ENCODE peak calls at places on chromosome 14, in eight cellular contexts. One of them, this sample, is unnamed.
A peak's percentile ranks its signal among the peaks of the same experiment; 100 is the strongest.

GRCh38 chr14:77003960-77004710 is 24.4 kb downstream of the IRF2BPL start:
- DNase-seq in mucosa of descending colon: no peak
- DNase-seq in heart left ventricle: peak; percentile 6
- DNase-seq in epithelial cell of esophagus: peak; percentile 47
- DNase-seq in cardiac muscle cell: peak; percentile 55
- DNase-seq in HFFc6: peak; percentile 25
- DNase-seq in endothelial cell: no peak
- DNase-seq in lung: peak; percentile 71
- DNase-seq in this sample: no peak

GRCh38 chr14:93906341-93907329 is 20.5 kb upstream of the FAM181A start:
- DNase-seq in mucosa of descending colon: peak; percentile 66
- DNase-seq in heart left ventricle: peak; percentile 43
- DNase-seq in epithelial cell of esophagus: peak; percentile 67
- DNase-seq in cardiac muscle cell: peak; percentile 52
- DNase-seq in HFFc6: peak; percentile 16
- DNase-seq in endothelial cell: peak; percentile 67
- DNase-seq in lung: peak; percentile 68
- DNase-seq in this sample: no peak

GRCh38 chr14:78917462-78917861 is 747.3 kb downstream of the NRXN3 start:
- DNase-seq in mucosa of descending colon: no peak
- DNase-seq in heart left ventricle: no peak
- DNase-seq in epithelial cell of esophagus: peak; percentile 26
- DNase-seq in cardiac muscle cell: no peak
- DNase-seq in HFFc6: no peak
- DNase-seq in endothelial cell: no peak
- DNase-seq in lung: no peak
- DNase-seq in this sample: no peak

GRCh38 chr14:102917469-102918211 is 4.8 kb upstream of the AMN start:
- DNase-seq in mucosa of descending colon: peak; percentile 73
- DNase-seq in heart left ventricle: peak; percentile 67
- DNase-seq in epithelial cell of esophagus: peak; percentile 31
- DNase-seq in cardiac muscle cell: peak; percentile 54
- DNase-seq in HFFc6: no peak
- DNase-seq in endothelial cell: peak; percentile 78
- DNase-seq in lung: no peak
- DNase-seq in this sample: no peak

GRCh38 chr14:99346470-99347080 is 74.6 kb upstream of the BCL11B start:
- DNase-seq in mucosa of descending colon: no peak
- DNase-seq in heart left ventricle: no peak
- DNase-seq in epithelial cell of esophagus: no peak
- DNase-seq in cardiac muscle cell: no peak
- DNase-seq in HFFc6: no peak
- DNase-seq in endothelial cell: no peak
- DNase-seq in lung: no peak
- DNase-seq in this sample: no peak

GRCh38 chr14:98900236-98900635 is 371.8 kb downstream of the BCL11B start:
- DNase-seq in mucosa of descending colon: no peak
- DNase-seq in heart left ventricle: no peak
- DNase-seq in epithelial cell of esophagus: no peak
- DNase-seq in cardiac muscle cell: no peak
- DNase-seq in HFFc6: no peak
- DNase-seq in endothelial cell: no peak
- DNase-seq in lung: no peak
- DNase-seq in this sample: no peak

GRCh38 chr14:89773644-89774316 is 180.8 kb downstream of the EFCAB11 start:
- DNase-seq in mucosa of descending colon: peak; percentile 44
- DNase-seq in heart left ventricle: peak; percentile 45
- DNase-seq in epithelial cell of esophagus: peak; percentile 61
- DNase-seq in cardiac muscle cell: peak; percentile 41
- DNase-seq in HFFc6: no peak
- DNase-seq in endothelial cell: peak; percentile 9
- DNase-seq in lung: peak; percentile 33
- DNase-seq in this sample: peak; percentile 79

GRCh38 chr14:81676395-81676794 is 142.7 kb upstream of the SEL1L start:
- DNase-seq in mucosa of descending colon: no peak
- DNase-seq in heart left ventricle: no peak
- DNase-seq in epithelial cell of esophagus: no peak
- DNase-seq in cardiac muscle cell: no peak
- DNase-seq in HFFc6: no peak
- DNase-seq in endothelial cell: no peak
- DNase-seq in lung: no peak
- DNase-seq in this sample: no peak

GRCh38 chr14:52003324-52003723 is 14.0 kb downstream of the RTRAF start:
- DNase-seq in mucosa of descending colon: no peak
- DNase-seq in heart left ventricle: no peak
- DNase-seq in epithelial cell of esophagus: no peak
- DNase-seq in cardiac muscle cell: peak; percentile 88
- DNase-seq in HFFc6: no peak
- DNase-seq in endothelial cell: no peak
- DNase-seq in lung: no peak
- DNase-seq in this sample: no peak

GRCh38 chr14:31884776-31885379 is 192.2 kb upstream of the ARHGAP5 start:
- DNase-seq in mucosa of descending colon: no peak
- DNase-seq in heart left ventricle: no peak
- DNase-seq in epithelial cell of esophagus: peak; percentile 74
- DNase-seq in cardiac muscle cell: peak; percentile 13
- DNase-seq in HFFc6: no peak
- DNase-seq in endothelial cell: no peak
- DNase-seq in lung: no peak
- DNase-seq in this sample: no peak

GRCh38 chr14:24900281-24900868 is 149.6 kb downstream of the STXBP6 start:
- DNase-seq in mucosa of descending colon: no peak
- DNase-seq in heart left ventricle: no peak
- DNase-seq in epithelial cell of esophagus: no peak
- DNase-seq in cardiac muscle cell: peak; percentile 65
- DNase-seq in HFFc6: peak; percentile 72
- DNase-seq in endothelial cell: no peak
- DNase-seq in lung: no peak
- DNase-seq in this sample: no peak

DNA sequence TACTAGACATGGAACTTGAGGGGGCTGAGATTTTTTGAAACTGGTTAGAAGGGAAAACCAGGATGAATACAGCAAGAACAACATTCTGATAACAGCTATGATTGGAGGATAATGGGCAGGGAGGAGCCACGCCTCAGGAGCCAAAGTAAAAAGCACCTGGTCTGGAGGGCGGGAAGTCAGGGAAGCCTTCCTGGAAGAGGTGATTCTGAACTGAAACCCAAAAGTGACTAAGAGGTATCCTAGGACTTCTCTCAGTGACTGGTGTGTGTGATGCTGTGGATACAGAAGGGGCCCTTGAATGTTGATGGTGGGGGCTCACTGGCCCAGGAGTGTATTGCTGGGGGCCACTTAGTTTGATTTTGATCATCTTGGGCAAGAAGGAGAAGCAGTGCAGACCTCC is 18.8 kb upstream of the GPR68 start:
- DNase-seq in mucosa of descending colon: no peak
- DNase-seq in heart left ventricle: no peak
- DNase-seq in epithelial cell of esophagus: no peak
- DNase-seq in cardiac muscle cell: no peak
- DNase-seq in HFFc6: no peak
- DNase-seq in endothelial cell: no peak
- DNase-seq in lung: no peak
- DNase-seq in this sample: no peak
- TF ChIP-seq CTCF in mucosa of descending colon: no peak
- TF ChIP-seq CTCF in heart left ventricle: no peak
- TF ChIP-seq CTCF in epithelial cell of esophagus: no peak
- TF ChIP-seq CTCF in cardiac muscle cell: no peak
- TF ChIP-seq CTCF in HFFc6: no peak
- TF ChIP-seq CTCF in endothelial cell: no peak
- TF ChIP-seq CTCF in lung: no peak
- TF ChIP-seq CTCF in this sample: no peak

DNA sequence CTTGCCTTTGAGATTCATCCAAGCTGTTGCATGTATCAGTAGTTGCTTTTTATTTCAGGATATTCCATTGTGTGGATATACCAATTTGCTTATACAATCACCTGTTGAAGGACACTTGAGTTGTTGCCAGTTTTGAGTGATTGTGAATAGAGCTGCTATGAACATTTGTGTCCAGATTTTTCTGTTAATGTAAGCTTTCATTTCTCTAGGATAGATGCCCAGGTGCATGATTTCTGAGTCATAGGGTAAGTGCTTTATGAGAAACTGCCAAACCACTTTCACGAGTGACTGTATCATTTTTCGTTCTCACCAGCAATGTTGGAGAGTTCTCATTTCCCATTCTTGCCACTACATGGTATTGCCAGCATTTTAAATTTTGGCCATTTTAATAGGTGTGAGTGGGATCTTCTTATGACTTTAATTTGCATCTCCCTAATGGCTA is 434.6 kb upstream of the RGS6 start:
- DNase-seq in mucosa of descending colon: no peak
- DNase-seq in heart left ventricle: no peak
- DNase-seq in epithelial cell of esophagus: peak; percentile 63
- DNase-seq in cardiac muscle cell: peak; percentile 23
- DNase-seq in HFFc6: peak; percentile 25
- DNase-seq in endothelial cell: no peak
- DNase-seq in lung: no peak
- DNase-seq in this sample: no peak
- TF ChIP-seq CTCF in mucosa of descending colon: no peak
- TF ChIP-seq CTCF in heart left ventricle: no peak
- TF ChIP-seq CTCF in epithelial cell of esophagus: no peak
- TF ChIP-seq CTCF in cardiac muscle cell: no peak
- TF ChIP-seq CTCF in HFFc6: no peak
- TF ChIP-seq CTCF in endothelial cell: no peak
- TF ChIP-seq CTCF in lung: no peak
- TF ChIP-seq CTCF in this sample: no peak

DNA sequence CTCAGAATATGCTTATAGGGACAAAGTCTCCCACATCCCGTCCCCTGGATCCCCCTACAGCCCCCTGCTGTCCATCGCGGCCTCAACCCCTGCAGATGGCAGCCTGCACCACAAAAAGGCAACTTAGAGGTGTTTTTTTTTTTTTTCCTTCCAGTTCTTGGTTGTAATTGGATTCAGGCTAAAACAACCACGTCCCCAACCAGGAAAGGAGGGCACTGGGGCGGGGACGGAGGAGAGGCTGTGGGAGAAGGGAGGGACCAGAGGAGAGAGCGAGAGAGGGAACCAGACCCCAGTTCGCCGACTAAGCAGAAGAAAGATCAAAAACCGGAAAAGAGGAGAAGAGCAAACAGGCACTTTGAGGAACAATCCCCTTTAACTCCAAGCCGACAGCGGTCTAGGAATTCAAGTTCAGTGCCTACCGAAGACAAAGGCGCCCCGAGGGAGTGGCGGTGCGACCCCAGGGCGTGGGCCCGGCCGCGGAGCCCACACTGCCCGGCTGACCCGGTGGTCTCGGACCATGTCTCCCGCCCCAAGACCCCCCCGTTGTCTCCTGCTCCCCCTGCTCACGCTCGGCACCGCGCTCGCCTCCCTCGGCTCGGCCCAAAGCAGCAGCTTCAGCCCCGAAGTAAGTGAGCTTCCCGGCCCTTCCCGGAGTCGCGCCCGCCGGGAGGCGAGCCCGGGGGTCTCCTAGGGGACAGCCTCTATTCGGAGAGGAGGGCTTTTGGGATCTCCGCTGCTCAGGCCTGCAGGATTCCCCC is at the start of gene MMP14:
- DNase-seq in mucosa of descending colon: peak; percentile 81
- DNase-seq in heart left ventricle: peak; percentile 87
- DNase-seq in epithelial cell of esophagus: peak; percentile 74
- DNase-seq in cardiac muscle cell: peak; percentile 95
- DNase-seq in HFFc6: peak; percentile 79
- DNase-seq in endothelial cell: peak; percentile 56
- DNase-seq in lung: peak; percentile 76
- DNase-seq in this sample: peak; percentile 90
- TF ChIP-seq CTCF in mucosa of descending colon: no peak
- TF ChIP-seq CTCF in heart left ventricle: peak; percentile 44
- TF ChIP-seq CTCF in epithelial cell of esophagus: peak; percentile 36
- TF ChIP-seq CTCF in cardiac muscle cell: peak; percentile 67
- TF ChIP-seq CTCF in HFFc6: peak; percentile 71
- TF ChIP-seq CTCF in endothelial cell: no peak
- TF ChIP-seq CTCF in lung: no peak
- TF ChIP-seq CTCF in this sample: peak; percentile 66

DNA sequence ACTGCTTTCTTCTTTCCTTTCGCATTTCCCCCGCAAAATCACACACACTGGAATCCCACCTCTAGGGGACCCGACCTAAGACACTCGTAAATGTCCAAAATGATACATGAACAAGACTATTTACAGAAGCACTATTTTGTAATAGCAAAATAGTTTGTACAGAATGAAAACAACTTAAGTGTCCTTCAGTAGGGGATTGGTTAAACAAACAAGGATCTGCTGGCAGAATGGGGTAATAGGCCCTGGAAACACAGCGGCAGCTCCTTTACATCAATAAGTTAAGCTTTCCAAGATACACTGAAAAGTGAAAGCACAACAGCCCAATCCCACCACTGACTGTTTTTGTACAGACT is 48.8 kb downstream of the LTBP2 start:
- DNase-seq in mucosa of descending colon: no peak
- DNase-seq in heart left ventricle: no peak
- DNase-seq in epithelial cell of esophagus: no peak
- DNase-seq in cardiac muscle cell: peak; percentile 50
- DNase-seq in HFFc6: no peak
- DNase-seq in endothelial cell: no peak
- DNase-seq in lung: no peak
- DNase-seq in this sample: no peak
- TF ChIP-seq CTCF in mucosa of descending colon: no peak
- TF ChIP-seq CTCF in heart left ventricle: no peak
- TF ChIP-seq CTCF in epithelial cell of esophagus: no peak
- TF ChIP-seq CTCF in cardiac muscle cell: no peak
- TF ChIP-seq CTCF in HFFc6: no peak
- TF ChIP-seq CTCF in endothelial cell: no peak
- TF ChIP-seq CTCF in lung: no peak
- TF ChIP-seq CTCF in this sample: no peak

GRCh38 chr14:72292689-72293024 is 360.4 kb downstream of the RGS6 start:
- DNase-seq in mucosa of descending colon: no peak
- DNase-seq in heart left ventricle: no peak
- DNase-seq in epithelial cell of esophagus: no peak
- DNase-seq in cardiac muscle cell: no peak
- DNase-seq in HFFc6: no peak
- DNase-seq in endothelial cell: no peak
- DNase-seq in lung: no peak
- DNase-seq in this sample: no peak
- TF ChIP-seq CTCF in mucosa of descending colon: no peak
- TF ChIP-seq CTCF in heart left ventricle: no peak
- TF ChIP-seq CTCF in epithelial cell of esophagus: no peak
- TF ChIP-seq CTCF in cardiac muscle cell: no peak
- TF ChIP-seq CTCF in HFFc6: peak; percentile 41
- TF ChIP-seq CTCF in endothelial cell: peak; percentile 8
- TF ChIP-seq CTCF in lung: no peak
- TF ChIP-seq CTCF in this sample: no peak

DNA sequence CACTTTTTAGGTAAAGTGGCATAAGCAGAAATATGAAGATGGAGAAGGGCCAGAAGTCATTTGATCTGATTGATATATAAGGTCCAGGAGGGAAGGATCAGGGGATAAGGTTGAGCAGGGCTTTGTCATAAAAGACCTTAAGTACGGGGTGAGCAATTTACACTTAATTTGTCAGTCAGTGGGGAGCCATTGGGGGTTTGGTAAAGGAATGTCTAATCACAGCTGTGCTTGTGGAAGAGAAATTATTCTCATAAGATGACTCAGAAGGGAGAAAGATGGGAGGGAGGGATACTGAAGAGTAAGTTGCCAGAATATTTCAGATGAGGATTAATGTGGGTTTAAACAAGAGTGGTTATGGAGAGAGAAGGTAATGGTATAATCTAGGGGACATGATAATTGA is 500.2 kb upstream of the CCDC196 start:
- DNase-seq in mucosa of descending colon: no peak
- DNase-seq in heart left ventricle: no peak
- DNase-seq in epithelial cell of esophagus: no peak
- DNase-seq in cardiac muscle cell: peak; percentile 8
- DNase-seq in HFFc6: no peak
- DNase-seq in endothelial cell: no peak
- DNase-seq in lung: no peak
- DNase-seq in this sample: no peak
- TF ChIP-seq CTCF in mucosa of descending colon: no peak
- TF ChIP-seq CTCF in heart left ventricle: no peak
- TF ChIP-seq CTCF in epithelial cell of esophagus: no peak
- TF ChIP-seq CTCF in cardiac muscle cell: no peak
- TF ChIP-seq CTCF in HFFc6: no peak
- TF ChIP-seq CTCF in endothelial cell: no peak
- TF ChIP-seq CTCF in lung: no peak
- TF ChIP-seq CTCF in this sample: no peak

This sample was measured in osteocyte.